ENCODE peak calls at places on chromosomes 7 and 10, in six cellular contexts. One of them, this sample, is unnamed.

GRCh38 chr7:81158189-81158588 is 239.3 kb upstream of the SEMA3C start:
- DNase-seq in progenitor cell of endocrine pancreas: no peak
- DNase-seq in choroid plexus epithelial cell: no peak
- DNase-seq in IMR-90: no peak
- DNase-seq in breast epithelium: no peak
- DNase-seq in endothelial cell: no peak
- DNase-seq in this sample: no peak

GRCh38 chr7:51067757-51068156 is 248.9 kb downstream of the COBL start:
- DNase-seq in progenitor cell of endocrine pancreas: peak
- DNase-seq in endothelial cell: peak
- DNase-seq in breast epithelium: peak
- DNase-seq in choroid plexus epithelial cell: peak
- DNase-seq in IMR-90: peak
- DNase-seq in this sample: no peak

GRCh38 chr7:102444961-102445673 is 11.7 kb downstream of the ORAI2 start:
- DNase-seq in endothelial cell: no peak
- DNase-seq in breast epithelium: no peak
- DNase-seq in progenitor cell of endocrine pancreas: no peak
- DNase-seq in IMR-90: no peak
- DNase-seq in choroid plexus epithelial cell: no peak
- DNase-seq in this sample: no peak

GRCh38 chr10:3056280-3057037 is 10.9 kb upstream of the PFKP start:
- DNase-seq in progenitor cell of endocrine pancreas: no peak
- DNase-seq in breast epithelium: no peak
- DNase-seq in choroid plexus epithelial cell: peak
- DNase-seq in IMR-90: peak
- DNase-seq in endothelial cell: no peak
- DNase-seq in this sample: no peak

GRCh38 chr7:151367304-151367703 is 25.7 kb downstream of the NUB1 start:
- DNase-seq in endothelial cell: no peak
- DNase-seq in choroid plexus epithelial cell: peak
- DNase-seq in IMR-90: peak
- DNase-seq in progenitor cell of endocrine pancreas: no peak
- DNase-seq in breast epithelium: no peak
- DNase-seq in this sample: no peak

GRCh38 chr10:28975891-28976471 is 298.7 kb downstream of the BAMBI start:
- DNase-seq in choroid plexus epithelial cell: peak
- DNase-seq in IMR-90: peak
- DNase-seq in progenitor cell of endocrine pancreas: no peak
- DNase-seq in breast epithelium: no peak
- DNase-seq in endothelial cell: no peak
- DNase-seq in this sample: no peak

GRCh38 chr7:2260820-2261219 is 18.8 kb downstream of the NUDT1 start:
- DNase-seq in IMR-90: peak
- DNase-seq in breast epithelium: peak
- DNase-seq in progenitor cell of endocrine pancreas: no peak
- DNase-seq in choroid plexus epithelial cell: peak
- DNase-seq in endothelial cell: no peak
- DNase-seq in this sample: no peak

GRCh38 chr7:66747385-66748126 is 7.0 kb downstream of the RABGEF1 start:
- DNase-seq in breast epithelium: no peak
- DNase-seq in IMR-90: no peak
- DNase-seq in progenitor cell of endocrine pancreas: no peak
- DNase-seq in endothelial cell: no peak
- DNase-seq in choroid plexus epithelial cell: peak
- DNase-seq in this sample: no peak

GRCh38 chr7:91557789-91558396 is 293.7 kb downstream of the FZD1 start:
- DNase-seq in breast epithelium: no peak
- DNase-seq in endothelial cell: no peak
- DNase-seq in choroid plexus epithelial cell: peak
- DNase-seq in progenitor cell of endocrine pancreas: no peak
- DNase-seq in IMR-90: peak
- DNase-seq in this sample: no peak

GRCh38 chr7:47340490-47340889 is 241.4 kb downstream of the TNS3 start:
- DNase-seq in endothelial cell: no peak
- DNase-seq in breast epithelium: no peak
- DNase-seq in choroid plexus epithelial cell: no peak
- DNase-seq in progenitor cell of endocrine pancreas: no peak
- DNase-seq in IMR-90: no peak
- DNase-seq in this sample: no peak

GRCh38 chr7:94301024-94301588 is 93.6 kb upstream of the COL1A2 start:
- DNase-seq in endothelial cell: peak
- DNase-seq in progenitor cell of endocrine pancreas: peak
- DNase-seq in breast epithelium: no peak
- DNase-seq in IMR-90: peak
- DNase-seq in choroid plexus epithelial cell: peak
- DNase-seq in this sample: no peak
- TF ChIP-seq CTCF in endothelial cell: no peak
- TF ChIP-seq CTCF in progenitor cell of endocrine pancreas: peak
- TF ChIP-seq CTCF in breast epithelium: no peak
- TF ChIP-seq CTCF in IMR-90: peak
- TF ChIP-seq CTCF in choroid plexus epithelial cell: peak
- TF ChIP-seq CTCF in this sample: no peak

DNA sequence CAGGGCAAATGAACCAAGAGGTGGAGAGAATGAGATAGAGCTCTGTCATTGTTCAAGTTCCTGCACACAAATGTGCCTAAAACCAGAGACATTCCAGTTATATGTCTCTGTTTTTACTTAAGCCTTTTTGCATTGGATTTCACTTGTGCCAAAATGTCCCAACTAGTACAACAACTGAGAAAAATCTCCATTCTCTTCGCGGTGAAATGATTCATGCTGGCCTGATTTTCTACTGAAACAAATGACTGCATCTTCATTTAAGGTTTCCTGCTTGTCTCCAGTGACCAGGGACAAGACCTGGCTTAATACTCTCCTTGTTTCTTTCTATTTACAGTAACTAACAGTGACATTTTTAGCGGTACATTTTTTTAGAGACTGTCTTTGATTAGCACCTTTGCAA is 714.9 kb downstream of the KCNMA1 start:
- DNase-seq in breast epithelium: no peak
- DNase-seq in endothelial cell: no peak
- DNase-seq in IMR-90: no peak
- DNase-seq in progenitor cell of endocrine pancreas: no peak
- DNase-seq in choroid plexus epithelial cell: no peak
- DNase-seq in this sample: no peak
- TF ChIP-seq CTCF in breast epithelium: no peak
- TF ChIP-seq CTCF in endothelial cell: no peak
- TF ChIP-seq CTCF in IMR-90: no peak
- TF ChIP-seq CTCF in progenitor cell of endocrine pancreas: no peak
- TF ChIP-seq CTCF in choroid plexus epithelial cell: no peak
- TF ChIP-seq CTCF in this sample: no peak

DNA sequence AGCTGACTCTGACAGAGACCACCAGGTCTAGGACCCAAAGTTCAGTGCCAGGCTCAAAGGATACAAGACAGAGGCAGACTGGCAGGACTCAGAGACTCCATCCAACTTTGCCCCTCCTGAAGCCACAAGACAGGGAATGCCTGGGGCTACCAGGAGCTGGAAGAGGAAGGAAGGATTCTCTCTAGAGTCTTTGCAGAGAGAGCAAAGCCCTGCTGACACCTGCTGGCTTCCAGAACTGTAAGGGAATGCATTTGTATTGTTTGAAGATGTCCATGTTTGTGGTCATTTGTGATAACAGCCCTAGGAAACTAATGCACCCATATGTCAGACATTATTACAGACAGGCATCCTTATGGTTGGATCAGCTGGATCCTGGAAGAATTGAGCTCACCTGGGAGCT is 132.3 kb upstream of the C7orf33 start:
- DNase-seq in progenitor cell of endocrine pancreas: no peak
- DNase-seq in IMR-90: no peak
- DNase-seq in breast epithelium: no peak
- DNase-seq in endothelial cell: no peak
- DNase-seq in choroid plexus epithelial cell: no peak
- DNase-seq in this sample: no peak
- TF ChIP-seq CTCF in progenitor cell of endocrine pancreas: no peak
- TF ChIP-seq CTCF in IMR-90: no peak
- TF ChIP-seq CTCF in breast epithelium: no peak
- TF ChIP-seq CTCF in endothelial cell: no peak
- TF ChIP-seq CTCF in choroid plexus epithelial cell: no peak
- TF ChIP-seq CTCF in this sample: no peak

DNA sequence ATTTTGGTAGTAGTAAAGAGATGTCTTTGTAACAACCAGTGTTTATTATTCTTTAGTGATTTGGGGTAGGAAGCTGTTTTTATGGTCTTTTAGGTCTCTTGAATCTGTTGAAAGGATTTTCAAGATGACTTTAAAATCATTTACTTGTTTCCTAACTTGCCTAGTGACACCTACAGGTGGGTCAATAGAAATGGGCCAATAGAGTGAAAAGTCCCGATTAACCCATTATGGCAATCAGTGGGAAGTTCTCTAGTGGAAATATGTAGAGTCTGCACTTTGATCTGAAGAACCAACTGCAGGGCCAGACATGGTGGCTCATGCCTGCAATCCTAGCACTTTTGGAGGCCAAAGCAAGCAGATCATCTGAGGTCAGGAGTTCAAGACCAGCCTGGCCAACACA is 374.7 kb upstream of the BMPER start:
- DNase-seq in progenitor cell of endocrine pancreas: no peak
- DNase-seq in choroid plexus epithelial cell: no peak
- DNase-seq in endothelial cell: no peak
- DNase-seq in breast epithelium: no peak
- DNase-seq in IMR-90: no peak
- DNase-seq in this sample: no peak
- TF ChIP-seq CTCF in progenitor cell of endocrine pancreas: no peak
- TF ChIP-seq CTCF in choroid plexus epithelial cell: no peak
- TF ChIP-seq CTCF in endothelial cell: no peak
- TF ChIP-seq CTCF in breast epithelium: no peak
- TF ChIP-seq CTCF in IMR-90: no peak
- TF ChIP-seq CTCF in this sample: no peak

DNA sequence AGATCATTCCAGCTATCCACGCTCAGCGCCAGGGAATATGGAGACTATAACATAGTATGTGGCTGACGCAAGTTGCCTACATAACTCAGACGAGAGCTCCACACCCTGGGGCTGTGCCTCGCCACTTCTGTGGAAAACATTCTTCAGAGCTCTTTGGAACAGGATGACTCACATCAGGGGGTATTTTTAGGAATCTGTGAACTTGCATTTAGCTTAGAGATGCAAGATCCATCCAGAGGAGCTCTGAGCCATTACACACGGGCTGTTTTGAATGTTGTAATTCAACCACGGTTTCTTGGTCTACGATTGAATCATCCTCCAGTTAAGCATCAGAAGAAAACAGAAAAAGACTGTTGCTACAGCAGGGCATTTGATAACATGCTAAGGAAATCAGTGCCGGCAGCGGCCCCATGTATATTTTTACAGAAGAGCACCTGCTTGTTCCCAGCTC is 481.4 kb upstream of the AKR1E2 start:
- DNase-seq in breast epithelium: peak
- DNase-seq in choroid plexus epithelial cell: peak
- DNase-seq in endothelial cell: no peak
- DNase-seq in IMR-90: peak
- DNase-seq in progenitor cell of endocrine pancreas: no peak
- DNase-seq in this sample: no peak
- TF ChIP-seq CTCF in breast epithelium: no peak
- TF ChIP-seq CTCF in choroid plexus epithelial cell: peak
- TF ChIP-seq CTCF in endothelial cell: no peak
- TF ChIP-seq CTCF in IMR-90: peak
- TF ChIP-seq CTCF in progenitor cell of endocrine pancreas: no peak
- TF ChIP-seq CTCF in this sample: no peak

GRCh38 chr7:127501817-127502216 is 83.6 kb downstream of the GCC1 start:
- DNase-seq in endothelial cell: no peak
- DNase-seq in IMR-90: no peak
- DNase-seq in choroid plexus epithelial cell: no peak
- DNase-seq in breast epithelium: no peak
- DNase-seq in progenitor cell of endocrine pancreas: no peak
- DNase-seq in this sample: no peak

GRCh38 chr7:127504715-127505114 is 80.7 kb downstream of the GCC1 start:
- DNase-seq in IMR-90: peak
- DNase-seq in endothelial cell: peak
- DNase-seq in breast epithelium: no peak
- DNase-seq in choroid plexus epithelial cell: peak
- DNase-seq in progenitor cell of endocrine pancreas: no peak
- DNase-seq in this sample: no peak
- TF ChIP-seq CTCF in IMR-90: peak
- TF ChIP-seq CTCF in endothelial cell: no peak
- TF ChIP-seq CTCF in breast epithelium: no peak
- TF ChIP-seq CTCF in choroid plexus epithelial cell: peak
- TF ChIP-seq CTCF in progenitor cell of endocrine pancreas: peak
- TF ChIP-seq CTCF in this sample: peak

GRCh38 chr10:17873946-17874345 is 64.8 kb downstream of the MRC1 start:
- DNase-seq in IMR-90: no peak
- DNase-seq in breast epithelium: no peak
- DNase-seq in endothelial cell: no peak
- DNase-seq in choroid plexus epithelial cell: no peak
- DNase-seq in progenitor cell of endocrine pancreas: no peak
- DNase-seq in this sample: no peak

GRCh38 chr10:17877121-17877520 is 68.0 kb downstream of the MRC1 start:
- DNase-seq in IMR-90: no peak
- DNase-seq in progenitor cell of endocrine pancreas: no peak
- DNase-seq in endothelial cell: no peak
- DNase-seq in breast epithelium: no peak
- DNase-seq in choroid plexus epithelial cell: no peak
- DNase-seq in this sample: no peak

GRCh38 chr10:17867056-17867455 is 57.9 kb downstream of the MRC1 start:
- DNase-seq in progenitor cell of endocrine pancreas: no peak
- DNase-seq in breast epithelium: no peak
- DNase-seq in choroid plexus epithelial cell: no peak
- DNase-seq in IMR-90: no peak
- DNase-seq in endothelial cell: no peak
- DNase-seq in this sample: no peak

GRCh38 chr10:17871036-17871435 is 61.9 kb downstream of the MRC1 start:
- DNase-seq in endothelial cell: no peak
- DNase-seq in choroid plexus epithelial cell: no peak
- DNase-seq in IMR-90: no peak
- DNase-seq in progenitor cell of endocrine pancreas: no peak
- DNase-seq in breast epithelium: no peak
- DNase-seq in this sample: no peak

DNA sequence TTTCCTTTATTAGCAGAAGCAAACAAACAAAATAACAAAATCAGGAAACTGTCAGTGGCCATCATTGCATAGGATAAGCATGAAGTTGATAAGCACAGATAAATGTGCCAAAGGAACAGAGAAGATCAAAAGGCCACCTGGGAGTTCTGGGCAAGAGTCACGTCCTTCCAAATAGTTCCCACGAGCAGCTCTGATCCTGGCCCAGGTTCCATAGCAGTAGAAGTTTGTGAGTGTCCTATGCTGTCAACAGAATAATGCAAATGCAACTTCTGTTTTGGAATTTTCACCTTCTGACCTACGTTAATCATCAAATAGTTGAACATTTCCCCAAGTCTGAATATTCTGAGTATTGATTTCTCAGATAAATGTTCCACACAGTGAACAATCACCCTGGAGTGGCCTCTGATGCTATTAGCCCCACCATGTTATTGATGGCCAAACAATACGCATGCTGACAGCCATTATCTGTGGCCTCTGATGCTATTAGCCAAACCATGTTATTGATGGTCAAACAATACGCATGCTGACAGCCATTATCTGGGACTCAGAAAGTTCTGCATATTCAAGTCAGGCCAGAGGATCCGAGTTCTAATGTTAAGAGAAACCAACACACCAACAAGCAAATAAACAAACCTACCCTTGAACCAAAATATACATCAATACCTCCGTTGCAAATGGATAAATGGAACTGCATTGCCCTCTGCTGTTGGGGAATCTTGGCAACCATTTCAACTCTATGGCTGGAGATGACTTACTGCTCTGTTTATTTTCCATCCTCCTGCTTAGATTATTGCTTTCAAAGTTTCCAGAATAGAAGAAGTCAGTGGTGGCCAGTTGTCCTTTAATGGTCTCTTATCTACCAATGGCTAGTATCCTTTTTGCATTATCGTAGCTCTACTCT is 63.3 kb downstream of the MRC1 start:
- DNase-seq in breast epithelium: no peak
- DNase-seq in choroid plexus epithelial cell: peak
- DNase-seq in IMR-90: peak
- DNase-seq in progenitor cell of endocrine pancreas: no peak
- DNase-seq in endothelial cell: peak
- DNase-seq in this sample: no peak
- TF ChIP-seq CTCF in breast epithelium: no peak
- TF ChIP-seq CTCF in choroid plexus epithelial cell: peak
- TF ChIP-seq CTCF in IMR-90: peak
- TF ChIP-seq CTCF in progenitor cell of endocrine pancreas: peak
- TF ChIP-seq CTCF in endothelial cell: peak
- TF ChIP-seq CTCF in this sample: peak